ENCODE peak calls at places on chromosomes 16 and 17, in six cellular contexts. A is brain microvascular endothelial cell; R is SK-N-SH; Q is CD4-positive, alpha-beta T cell; Z is stomach; N is uterus. O is an unnamed sample.

GRCh38 chr17:78494189-78494960 is 82.8 kb downstream of the DNAH17 start:
- DNase-seq in R (no peak), A (no peak), Q (no peak), N (no peak), Z (no peak), O (no peak)

GRCh38 chr16:23466162-23466885 is 13.3 kb upstream of the COG7 start:
- DNase-seq in R (no peak), Z (no peak), Q (no peak), N (no peak), A (peak; percentile 92), O (peak; percentile 93)

GRCh38 chr16:66902648-66903543 is 15.8 kb downstream of the CDH16 start:
- DNase-seq in R (peak; percentile 16), N (no peak), Q (no peak), A (no peak), Z (no peak), O (no peak)

GRCh38 chr17:29710891-29711418 is 88.2 kb upstream of the CORO6 start:
- DNase-seq in N (no peak), Q (no peak), Z (no peak), A (no peak), R (peak; percentile 85), O (peak; percentile 86)

GRCh38 chr16:83689385-83689831 is 118.4 kb upstream of the HSBP1 start:
- DNase-seq in N (no peak), Z (no peak), Q (no peak), R (no peak), A (peak; percentile 85), O (peak; percentile 70)

GRCh38 chr16:2795714-2796143 is 2.5 kb upstream of the PRSS41 start:
- DNase-seq in N (no peak), Q (no peak), A (no peak), R (no peak), Z (no peak), O (peak; percentile 6)

GRCh38 chr16:397736-398332 is 835 bp downstream of the NME4 start:
- DNase-seq in R (peak; percentile 81), Z (peak; percentile 82), N (peak; percentile 70), Q (no peak), A (peak; percentile 50), O (no peak)

GRCh38 chr16:88387177-88387576 is 4.4 kb downstream of the ZNF469 start:
- DNase-seq in N (no peak), Q (no peak), Z (no peak), R (no peak), A (no peak), O (no peak)

GRCh38 chr16:47136101-47136820 is 7.5 kb downstream of the NETO2 start:
- DNase-seq in N (no peak), Q (no peak), A (peak; percentile 22), R (no peak), Z (no peak), O (peak; percentile 37)

GRCh38 chr16:66904846-66905632 is 13.6 kb downstream of the CDH16 start:
- DNase-seq in N (no peak), R (peak; percentile 10), A (no peak), Q (no peak), Z (peak; percentile 37), O (no peak)

GRCh38 chr17:28907709-28908475 is 5.0 kb upstream of the DHRS13 start:
- DNase-seq in A (no peak), Z (no peak), R (no peak), N (no peak), Q (no peak), O (no peak)

GRCh38 chr16:29978564-29979270 is 5.0 kb downstream of the TAOK2 start:
- DNase-seq in Q (no peak), Z (no peak), N (peak; percentile 1), R (peak; percentile 4), A (no peak), O (no peak)

DNA sequence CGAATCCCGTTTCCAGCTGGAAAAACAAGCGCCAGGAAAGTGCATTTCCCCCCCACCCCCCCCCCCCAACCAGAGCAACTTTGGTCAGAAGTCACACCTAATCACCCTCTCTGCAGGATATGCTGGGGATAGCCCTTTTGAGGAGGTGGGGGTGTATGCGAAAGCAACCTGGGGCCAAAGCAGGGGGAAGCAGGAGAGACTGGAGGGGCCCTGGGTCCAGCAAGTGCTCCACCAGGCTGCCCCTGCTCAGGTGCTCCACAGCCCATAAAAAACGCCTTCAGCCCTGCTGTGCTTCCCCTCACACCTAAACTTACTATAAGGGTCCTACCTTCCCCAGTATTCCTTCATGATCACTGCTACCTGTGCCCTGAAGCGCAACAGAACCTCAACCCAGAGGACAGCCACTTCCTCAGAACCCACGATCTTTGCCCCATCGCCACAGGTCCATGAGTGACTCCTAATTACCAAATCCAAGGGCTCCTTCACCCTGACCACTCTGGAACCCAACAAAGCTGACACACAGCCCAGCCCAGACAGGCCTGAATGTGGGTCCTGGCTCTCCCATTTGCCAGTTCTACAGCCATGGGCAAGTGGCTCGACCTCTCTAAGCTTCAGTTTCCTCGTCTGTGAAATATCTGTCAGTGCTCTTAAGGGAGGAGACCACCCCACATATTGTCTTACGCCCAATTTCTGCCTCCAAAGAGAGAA is 18.1 kb upstream of the ENDOV start:
- DNase-seq in Z (no peak), N (no peak), Q (no peak), R (no peak), A (no peak), O (no peak)
- H3K27ac ChIP-seq in Z (no peak overlapping the region), N (no peak overlapping the region), Q (no peak overlapping the region), R (no peak overlapping the region), A (no peak overlapping the region), O (no peak overlapping the region)

GRCh38 chr16:89827383-89828198 is 684 bp upstream of the SPIRE2 start:
- DNase-seq in A (peak; percentile 67), N (no peak), R (peak; percentile 79), Z (peak; percentile 61), Q (no peak), O (no peak)

GRCh38 chr16:89829630-89830437 is 1.6 kb downstream of the SPIRE2 start:
- DNase-seq in Z (no peak), N (no peak), Q (no peak), R (no peak), A (no peak), O (no peak)

GRCh38 chr16:89828870-89829629 is 775 bp downstream of the SPIRE2 start:
- DNase-seq in N (no peak), Q (no peak), R (no peak), Z (no peak), A (no peak), O (no peak)

GRCh38 chr16:89826531-89827382 is 1.5 kb upstream of the SPIRE2 start:
- DNase-seq in Z (peak; percentile 52), R (no peak), A (no peak), N (no peak), Q (no peak), O (no peak)

DNA sequence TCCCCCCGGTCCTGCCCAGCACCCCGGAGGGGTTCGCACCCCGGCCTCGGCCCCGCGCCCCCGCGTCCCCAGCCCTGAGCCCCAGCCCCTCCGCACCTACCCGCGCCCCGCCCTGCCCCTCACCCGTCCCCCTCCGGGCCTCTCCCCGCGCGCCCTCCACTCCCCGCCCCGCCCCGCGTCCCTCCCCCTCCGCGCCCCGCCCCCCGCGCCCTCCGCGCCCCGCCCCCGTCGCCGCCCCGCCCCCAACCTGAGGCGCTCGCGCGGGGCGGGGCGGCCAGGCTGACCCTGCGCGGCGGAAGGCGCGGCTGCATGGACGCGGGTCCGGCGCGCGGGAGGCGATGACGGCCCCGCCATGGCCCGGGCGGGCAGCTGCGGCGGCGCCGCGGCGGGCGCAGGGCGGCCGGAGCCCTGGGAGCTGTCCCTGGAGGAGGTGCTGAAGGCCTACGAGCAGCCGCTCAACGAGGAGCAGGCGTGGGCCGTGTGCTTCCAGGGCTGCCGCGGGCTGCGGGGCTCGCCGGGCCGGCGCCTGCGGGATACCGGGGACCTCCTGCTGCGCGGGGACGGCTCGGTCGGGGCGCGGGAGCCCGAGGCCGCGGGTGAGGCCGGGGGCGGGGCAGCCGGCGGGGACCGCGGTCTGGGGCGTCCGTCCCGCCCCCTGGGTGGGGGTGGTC is at the start of gene SPIRE2:
- DNase-seq in R (peak; percentile 95), N (peak; percentile 70), Z (peak; percentile 75), Q (peak; percentile 73), A (peak; percentile 37), O (no peak)
- H3K27ac ChIP-seq in R (peak within 1 kb of the TSS; percentile 54), N (no peak within 1 kb of the TSS), Z (peak within 1 kb of the TSS; percentile 83), Q (no peak within 1 kb of the TSS), A (peak within 1 kb of the TSS; percentile 38), O (no peak within 1 kb of the TSS)

DNA sequence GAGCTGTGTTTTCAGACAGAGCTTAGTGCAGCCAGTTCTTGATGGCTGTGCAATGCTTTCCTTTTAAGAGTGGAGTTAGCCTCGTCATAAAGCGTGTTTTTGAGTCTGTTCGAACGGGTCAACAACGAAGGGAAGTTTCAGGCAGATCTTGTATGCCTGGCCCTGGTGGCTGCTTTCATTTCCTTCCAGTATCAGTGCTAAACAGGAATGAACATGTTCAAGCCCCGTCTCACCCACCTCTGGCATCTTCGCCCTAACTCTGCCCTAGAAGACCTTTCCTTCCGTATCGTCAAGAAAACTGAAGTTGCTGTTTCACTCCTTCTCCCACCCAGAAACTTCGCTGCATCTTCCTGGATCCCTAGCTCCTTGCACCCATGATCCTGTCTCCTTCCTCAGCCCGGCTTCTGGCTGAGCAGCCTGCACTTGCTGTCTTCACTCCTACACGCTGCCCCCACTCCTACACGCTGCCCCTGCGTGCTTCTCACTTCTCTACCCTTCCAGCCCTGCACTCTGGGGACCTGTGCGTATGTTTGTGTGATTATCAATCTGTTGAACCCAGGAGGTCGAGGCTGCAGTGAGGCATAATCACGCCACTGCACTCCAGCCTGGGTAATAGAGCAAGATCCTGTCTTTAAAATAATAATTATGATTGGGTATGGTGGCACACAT is 55.3 kb downstream of the USP10 start:
- DNase-seq in R (no peak), Q (no peak), A (no peak), N (no peak), Z (no peak), O (peak; percentile 58)
- H3K27ac ChIP-seq in R (no peak overlapping the region), Q (no peak overlapping the region), A (peak overlapping the region; percentile 21), N (peak overlapping the region; percentile 26), Z (peak overlapping the region; percentile 46), O (peak overlapping the region; percentile 68)

GRCh38 chr17:76707985-76708807 is 2.6 kb downstream of the MXRA7 start:
- DNase-seq in N (no peak), Q (no peak), R (peak; percentile 52), A (no peak), Z (no peak), O (no peak)
- H3K27ac ChIP-seq in N (peak overlapping the region; percentile 96), Q (no peak overlapping the region), R (peak overlapping the region; percentile 95), A (peak overlapping the region; percentile 87), Z (peak overlapping the region; percentile 89), O (no peak overlapping the region)

GRCh38 chr17:56707312-56708219 is 114.1 kb downstream of the NOG start:
- DNase-seq in A (peak; percentile 22), R (no peak), N (no peak), Q (no peak), Z (no peak), O (no peak)
- H3K27ac ChIP-seq in A (no peak overlapping the region), R (no peak overlapping the region), N (no peak overlapping the region), Q (no peak overlapping the region), Z (no peak overlapping the region), O (no peak overlapping the region)

GRCh38 chr16:6125483-6126259 is 1028.1 kb upstream of the EEF2KMT start:
- DNase-seq in A (peak; percentile 13), Z (no peak), R (no peak), Q (no peak), N (no peak), O (no peak)
- H3K27ac ChIP-seq in A (peak overlapping the region; percentile 23), Z (no peak overlapping the region), R (no peak overlapping the region), Q (no peak overlapping the region), N (no peak overlapping the region), O (peak overlapping the region; percentile 22)

O was measured in epithelial cell of prostate.